ENCODE peak calls at places on chromosomes 16 and 17, in six cellular contexts. One of them, this sample, is unnamed.
A peak's percentile ranks its signal among the peaks of the same experiment; 100 is the strongest.

GRCh38 chr16:89370601-89371000 is 119.8 kb downstream of the ANKRD11 start:
- DNase-seq in activated CD8-positive, alpha-beta T cell treated with anti-CD3 and anti-CD28 coated beads, Interleukin-2, amount 10 ng/mL, durations not matched to agents 7 days and 5 days: no peak
- DNase-seq in T47D: no peak
- DNase-seq in heart right ventricle: no peak
- DNase-seq in CD8-positive, alpha-beta memory T cell: no peak
- DNase-seq in ELF-1: no peak
- DNase-seq in this sample: no peak

GRCh38 chr16:11896776-11897175 is 19.0 kb downstream of the GSPT1 start:
- DNase-seq in activated CD8-positive, alpha-beta T cell treated with anti-CD3 and anti-CD28 coated beads, Interleukin-2, amount 10 ng/mL, durations not matched to agents 7 days and 5 days: no peak
- DNase-seq in T47D: no peak
- DNase-seq in heart right ventricle: no peak
- DNase-seq in CD8-positive, alpha-beta memory T cell: no peak
- DNase-seq in ELF-1: no peak
- DNase-seq in this sample: no peak

GRCh38 chr16:56610017-56610608 is 1.7 kb downstream of the MT2A start:
- DNase-seq in activated CD8-positive, alpha-beta T cell treated with anti-CD3 and anti-CD28 coated beads, Interleukin-2, amount 10 ng/mL, durations not matched to agents 7 days and 5 days: peak; percentile 65
- DNase-seq in T47D: no peak
- DNase-seq in heart right ventricle: no peak
- DNase-seq in CD8-positive, alpha-beta memory T cell: peak; percentile 78
- DNase-seq in ELF-1: peak; percentile 70
- DNase-seq in this sample: no peak

GRCh38 chr16:1929105-1929504 is 10.9 kb upstream of the HS3ST6 start:
- DNase-seq in activated CD8-positive, alpha-beta T cell treated with anti-CD3 and anti-CD28 coated beads, Interleukin-2, amount 10 ng/mL, durations not matched to agents 7 days and 5 days: no peak
- DNase-seq in T47D: no peak
- DNase-seq in heart right ventricle: no peak
- DNase-seq in CD8-positive, alpha-beta memory T cell: no peak
- DNase-seq in ELF-1: no peak
- DNase-seq in this sample: no peak

GRCh38 chr16:17359778-17360177 is 111.0 kb downstream of the XYLT1 start:
- DNase-seq in activated CD8-positive, alpha-beta T cell treated with anti-CD3 and anti-CD28 coated beads, Interleukin-2, amount 10 ng/mL, durations not matched to agents 7 days and 5 days: peak; percentile 58
- DNase-seq in T47D: no peak
- DNase-seq in heart right ventricle: no peak
- DNase-seq in CD8-positive, alpha-beta memory T cell: peak; percentile 30
- DNase-seq in ELF-1: no peak
- DNase-seq in this sample: peak; percentile 47

GRCh38 chr16:2033057-2033911 is 6.6 kb downstream of the NHERF2 start:
- DNase-seq in activated CD8-positive, alpha-beta T cell treated with anti-CD3 and anti-CD28 coated beads, Interleukin-2, amount 10 ng/mL, durations not matched to agents 7 days and 5 days: no peak
- DNase-seq in T47D: peak; percentile 61
- DNase-seq in heart right ventricle: peak; percentile 79
- DNase-seq in CD8-positive, alpha-beta memory T cell: no peak
- DNase-seq in ELF-1: peak; percentile 69
- DNase-seq in this sample: no peak

GRCh38 chr17:36592316-36592710 is 634 bp downstream of the DHRS11 start:
- DNase-seq in activated CD8-positive, alpha-beta T cell treated with anti-CD3 and anti-CD28 coated beads, Interleukin-2, amount 10 ng/mL, durations not matched to agents 7 days and 5 days: no peak
- DNase-seq in T47D: peak; percentile 60
- DNase-seq in heart right ventricle: peak; percentile 23
- DNase-seq in CD8-positive, alpha-beta memory T cell: no peak
- DNase-seq in ELF-1: no peak
- DNase-seq in this sample: peak; percentile 26

GRCh38 chr17:28008526-28008925 is 34.0 kb upstream of the NLK start:
- DNase-seq in activated CD8-positive, alpha-beta T cell treated with anti-CD3 and anti-CD28 coated beads, Interleukin-2, amount 10 ng/mL, durations not matched to agents 7 days and 5 days: peak; percentile 37
- DNase-seq in T47D: peak; percentile 57
- DNase-seq in heart right ventricle: peak; percentile 18
- DNase-seq in CD8-positive, alpha-beta memory T cell: no peak
- DNase-seq in ELF-1: peak; percentile 69
- DNase-seq in this sample: no peak

GRCh38 chr16:17229766-17230165 is 241.0 kb downstream of the XYLT1 start:
- DNase-seq in activated CD8-positive, alpha-beta T cell treated with anti-CD3 and anti-CD28 coated beads, Interleukin-2, amount 10 ng/mL, durations not matched to agents 7 days and 5 days: no peak
- DNase-seq in T47D: no peak
- DNase-seq in heart right ventricle: no peak
- DNase-seq in CD8-positive, alpha-beta memory T cell: no peak
- DNase-seq in ELF-1: no peak
- DNase-seq in this sample: no peak

GRCh38 chr16:57479422-57480126 is 6.7 kb downstream of the DOK4 start:
- DNase-seq in activated CD8-positive, alpha-beta T cell treated with anti-CD3 and anti-CD28 coated beads, Interleukin-2, amount 10 ng/mL, durations not matched to agents 7 days and 5 days: no peak
- DNase-seq in T47D: no peak
- DNase-seq in heart right ventricle: peak; percentile 47
- DNase-seq in CD8-positive, alpha-beta memory T cell: no peak
- DNase-seq in ELF-1: peak; percentile 81
- DNase-seq in this sample: no peak

GRCh38 chr17:57154896-57155295 is 69.8 kb downstream of the AKAP1 start:
- DNase-seq in activated CD8-positive, alpha-beta T cell treated with anti-CD3 and anti-CD28 coated beads, Interleukin-2, amount 10 ng/mL, durations not matched to agents 7 days and 5 days: no peak
- DNase-seq in T47D: no peak
- DNase-seq in heart right ventricle: no peak
- DNase-seq in CD8-positive, alpha-beta memory T cell: no peak
- DNase-seq in ELF-1: no peak
- DNase-seq in this sample: no peak

GRCh38 chr16:11163761-11164261 is 92.2 kb downstream of the SOCS1 start:
- DNase-seq in activated CD8-positive, alpha-beta T cell treated with anti-CD3 and anti-CD28 coated beads, Interleukin-2, amount 10 ng/mL, durations not matched to agents 7 days and 5 days: no peak
- DNase-seq in T47D: no peak
- DNase-seq in heart right ventricle: no peak
- DNase-seq in CD8-positive, alpha-beta memory T cell: no peak
- DNase-seq in ELF-1: no peak
- DNase-seq in this sample: no peak

GRCh38 chr17:34579017-34579946 is at the start of gene TMEM132E:
- DNase-seq in activated CD8-positive, alpha-beta T cell treated with anti-CD3 and anti-CD28 coated beads, Interleukin-2, amount 10 ng/mL, durations not matched to agents 7 days and 5 days: peak; percentile 23
- DNase-seq in T47D: peak; percentile 94
- DNase-seq in heart right ventricle: peak; percentile 29
- DNase-seq in CD8-positive, alpha-beta memory T cell: no peak
- DNase-seq in ELF-1: peak; percentile 56
- DNase-seq in this sample: peak; percentile 48

GRCh38 chr17:78738245-78738644 is 43.8 kb downstream of the CYTH1 start:
- DNase-seq in activated CD8-positive, alpha-beta T cell treated with anti-CD3 and anti-CD28 coated beads, Interleukin-2, amount 10 ng/mL, durations not matched to agents 7 days and 5 days: no peak
- DNase-seq in T47D: no peak
- DNase-seq in heart right ventricle: no peak
- DNase-seq in CD8-positive, alpha-beta memory T cell: no peak
- DNase-seq in ELF-1: no peak
- DNase-seq in this sample: no peak

GRCh38 chr17:39919087-39919683 is 750 bp upstream of the GSDMB start:
- DNase-seq in activated CD8-positive, alpha-beta T cell treated with anti-CD3 and anti-CD28 coated beads, Interleukin-2, amount 10 ng/mL, durations not matched to agents 7 days and 5 days: no peak
- DNase-seq in T47D: no peak
- DNase-seq in heart right ventricle: no peak
- DNase-seq in CD8-positive, alpha-beta memory T cell: no peak
- DNase-seq in ELF-1: no peak
- DNase-seq in this sample: no peak

GRCh38 chr16:12964466-12964865 is 63.1 kb downstream of the SHISA9 start:
- DNase-seq in activated CD8-positive, alpha-beta T cell treated with anti-CD3 and anti-CD28 coated beads, Interleukin-2, amount 10 ng/mL, durations not matched to agents 7 days and 5 days: no peak
- DNase-seq in T47D: no peak
- DNase-seq in heart right ventricle: no peak
- DNase-seq in CD8-positive, alpha-beta memory T cell: no peak
- DNase-seq in ELF-1: no peak
- DNase-seq in this sample: no peak

GRCh38 chr17:17605083-17605746 is 13.7 kb upstream of the PEMT start:
- DNase-seq in activated CD8-positive, alpha-beta T cell treated with anti-CD3 and anti-CD28 coated beads, Interleukin-2, amount 10 ng/mL, durations not matched to agents 7 days and 5 days: no peak
- DNase-seq in T47D: no peak
- DNase-seq in heart right ventricle: no peak
- DNase-seq in CD8-positive, alpha-beta memory T cell: no peak
- DNase-seq in ELF-1: no peak
- DNase-seq in this sample: no peak

GRCh38 chr16:67683767-67684166 is 17.2 kb downstream of the C16orf86 start:
- DNase-seq in activated CD8-positive, alpha-beta T cell treated with anti-CD3 and anti-CD28 coated beads, Interleukin-2, amount 10 ng/mL, durations not matched to agents 7 days and 5 days: no peak
- DNase-seq in T47D: no peak
- DNase-seq in heart right ventricle: no peak
- DNase-seq in CD8-positive, alpha-beta memory T cell: no peak
- DNase-seq in ELF-1: no peak
- DNase-seq in this sample: no peak

GRCh38 chr16:73268311-73268997 is 220.5 kb upstream of the ZFHX3 start:
- DNase-seq in activated CD8-positive, alpha-beta T cell treated with anti-CD3 and anti-CD28 coated beads, Interleukin-2, amount 10 ng/mL, durations not matched to agents 7 days and 5 days: no peak
- DNase-seq in T47D: no peak
- DNase-seq in heart right ventricle: no peak
- DNase-seq in CD8-positive, alpha-beta memory T cell: no peak
- DNase-seq in ELF-1: peak; percentile 29
- DNase-seq in this sample: no peak

GRCh38 chr16:78706637-78707036 is 607.2 kb downstream of the WWOX start:
- DNase-seq in activated CD8-positive, alpha-beta T cell treated with anti-CD3 and anti-CD28 coated beads, Interleukin-2, amount 10 ng/mL, durations not matched to agents 7 days and 5 days: no peak
- DNase-seq in T47D: no peak
- DNase-seq in heart right ventricle: no peak
- DNase-seq in CD8-positive, alpha-beta memory T cell: no peak
- DNase-seq in ELF-1: no peak
- DNase-seq in this sample: no peak

GRCh38 chr17:80675451-80676095 is 130.9 kb downstream of the RPTOR start:
- DNase-seq in activated CD8-positive, alpha-beta T cell treated with anti-CD3 and anti-CD28 coated beads, Interleukin-2, amount 10 ng/mL, durations not matched to agents 7 days and 5 days: no peak
- DNase-seq in T47D: no peak
- DNase-seq in heart right ventricle: no peak
- DNase-seq in CD8-positive, alpha-beta memory T cell: no peak
- DNase-seq in ELF-1: no peak
- DNase-seq in this sample: no peak

GRCh38 chr16:23072084-23072599 is 77.1 kb downstream of the USP31 start:
- DNase-seq in activated CD8-positive, alpha-beta T cell treated with anti-CD3 and anti-CD28 coated beads, Interleukin-2, amount 10 ng/mL, durations not matched to agents 7 days and 5 days: no peak
- DNase-seq in T47D: no peak
- DNase-seq in heart right ventricle: peak; percentile 90
- DNase-seq in CD8-positive, alpha-beta memory T cell: no peak
- DNase-seq in ELF-1: no peak
- DNase-seq in this sample: no peak

GRCh38 chr17:1782171-1782567 is 20.3 kb downstream of the SERPINF1 start:
- DNase-seq in activated CD8-positive, alpha-beta T cell treated with anti-CD3 and anti-CD28 coated beads, Interleukin-2, amount 10 ng/mL, durations not matched to agents 7 days and 5 days: no peak
- DNase-seq in T47D: no peak
- DNase-seq in heart right ventricle: no peak
- DNase-seq in CD8-positive, alpha-beta memory T cell: no peak
- DNase-seq in ELF-1: no peak
- DNase-seq in this sample: no peak

GRCh38 chr16:4401094-4401501 is 15.3 kb downstream of the CORO7 start:
- DNase-seq in activated CD8-positive, alpha-beta T cell treated with anti-CD3 and anti-CD28 coated beads, Interleukin-2, amount 10 ng/mL, durations not matched to agents 7 days and 5 days: no peak
- DNase-seq in T47D: no peak
- DNase-seq in heart right ventricle: no peak
- DNase-seq in CD8-positive, alpha-beta memory T cell: no peak
- DNase-seq in ELF-1: no peak
- DNase-seq in this sample: no peak

GRCh38 chr16:75320435-75320834 is 69.0 kb upstream of the BCAR1 start:
- DNase-seq in activated CD8-positive, alpha-beta T cell treated with anti-CD3 and anti-CD28 coated beads, Interleukin-2, amount 10 ng/mL, durations not matched to agents 7 days and 5 days: no peak
- DNase-seq in T47D: no peak
- DNase-seq in heart right ventricle: no peak
- DNase-seq in CD8-positive, alpha-beta memory T cell: no peak
- DNase-seq in ELF-1: no peak
- DNase-seq in this sample: no peak

GRCh38 chr17:6843241-6843890 is 11.8 kb upstream of the TEKT1 start:
- DNase-seq in activated CD8-positive, alpha-beta T cell treated with anti-CD3 and anti-CD28 coated beads, Interleukin-2, amount 10 ng/mL, durations not matched to agents 7 days and 5 days: no peak
- DNase-seq in T47D: no peak
- DNase-seq in heart right ventricle: no peak
- DNase-seq in CD8-positive, alpha-beta memory T cell: peak; percentile 22
- DNase-seq in ELF-1: no peak
- DNase-seq in this sample: peak; percentile 54

GRCh38 chr16:3496386-3496785 is 1.1 kb upstream of the C16orf90 start:
- DNase-seq in activated CD8-positive, alpha-beta T cell treated with anti-CD3 and anti-CD28 coated beads, Interleukin-2, amount 10 ng/mL, durations not matched to agents 7 days and 5 days: no peak
- DNase-seq in T47D: no peak
- DNase-seq in heart right ventricle: no peak
- DNase-seq in CD8-positive, alpha-beta memory T cell: no peak
- DNase-seq in ELF-1: no peak
- DNase-seq in this sample: no peak

GRCh38 chr17:60335289-60335688 is 56.6 kb downstream of the USP32 start:
- DNase-seq in activated CD8-positive, alpha-beta T cell treated with anti-CD3 and anti-CD28 coated beads, Interleukin-2, amount 10 ng/mL, durations not matched to agents 7 days and 5 days: no peak
- DNase-seq in T47D: no peak
- DNase-seq in heart right ventricle: no peak
- DNase-seq in CD8-positive, alpha-beta memory T cell: no peak
- DNase-seq in ELF-1: no peak
- DNase-seq in this sample: no peak

GRCh38 chr17:78109489-78109761 is 19.1 kb downstream of the TMC6 start:
- DNase-seq in activated CD8-positive, alpha-beta T cell treated with anti-CD3 and anti-CD28 coated beads, Interleukin-2, amount 10 ng/mL, durations not matched to agents 7 days and 5 days: no peak
- DNase-seq in T47D: no peak
- DNase-seq in heart right ventricle: no peak
- DNase-seq in CD8-positive, alpha-beta memory T cell: no peak
- DNase-seq in ELF-1: no peak
- DNase-seq in this sample: no peak

GRCh38 chr16:66161942-66162341 is 204.5 kb upstream of the CDH5 start:
- DNase-seq in activated CD8-positive, alpha-beta T cell treated with anti-CD3 and anti-CD28 coated beads, Interleukin-2, amount 10 ng/mL, durations not matched to agents 7 days and 5 days: no peak
- DNase-seq in T47D: no peak
- DNase-seq in heart right ventricle: no peak
- DNase-seq in CD8-positive, alpha-beta memory T cell: no peak
- DNase-seq in ELF-1: no peak
- DNase-seq in this sample: no peak